ENCODE peak calls at places on chromosomes 13 and 19, in nine cellular contexts. G is BE2C; Q is CD8-positive, alpha-beta T cell; N is epithelial cell of esophagus; H is breast epithelium; L is cardiac fibroblast; W is psoas muscle; D is cardiac muscle cell; I is HFF-Myc. B is an unnamed sample.

GRCh38 chr13:46687810-46688209 is 109.2 kb downstream of the ESD start:
- DNase-seq in G (no peak), Q (no peak), N (peak), H (no peak), L (peak), W (no peak), D (no peak), I (peak), B (peak)

GRCh38 chr13:45728759-45729158 is 26.6 kb downstream of the CBY2 start:
- DNase-seq in G (peak), Q (no peak), N (no peak), H (no peak), L (no peak), W (no peak), D (peak), I (no peak), B (no peak)

GRCh38 chr13:106530209-106530906 is 5.1 kb downstream of the EFNB2 start:
- DNase-seq in G (no peak), Q (no peak), N (peak), H (no peak), L (no peak), W (no peak), D (no peak), I (no peak), B (no peak)

GRCh38 chr13:98216135-98216565 is 39.1 kb upstream of the RNF113B start:
- DNase-seq in G (peak), Q (no peak), N (peak), H (no peak), L (peak), W (peak), D (peak), I (peak), B (peak)

GRCh38 chr13:98706446-98707110 is 45.9 kb downstream of the SLC15A1 start:
- DNase-seq in G (no peak), Q (no peak), N (peak), H (no peak), L (no peak), W (no peak), D (no peak), I (no peak), B (peak)

GRCh38 chr13:95129004-95129403 is 172.2 kb downstream of the ABCC4 start:
- DNase-seq in G (no peak), Q (no peak), N (no peak), H (no peak), L (no peak), W (no peak), D (no peak), I (no peak), B (no peak)

GRCh38 chr13:112249644-112250610 is 126.2 kb upstream of the SPACA7 start:
- DNase-seq in G (no peak), Q (no peak), N (no peak), H (no peak), L (no peak), W (no peak), D (no peak), I (no peak), B (no peak)

GRCh38 chr13:48653074-48654054 is at the start of gene CYSLTR2:
- DNase-seq in G (no peak), Q (no peak), N (no peak), H (no peak), L (peak), W (no peak), D (peak), I (peak), B (peak)

GRCh38 chr13:106867249-106867648 is 299.3 kb upstream of the ARGLU1 start:
- DNase-seq in G (peak), Q (no peak), N (no peak), H (no peak), L (no peak), W (no peak), D (no peak), I (no peak), B (peak)

GRCh38 chr19:310141-310651 is 19.0 kb upstream of the PLPP2 start:
- DNase-seq in G (no peak), Q (no peak), N (no peak), H (no peak), L (peak), W (no peak), D (peak), I (no peak), B (no peak)

GRCh38 chr19:898663-899062 is 5.4 kb downstream of the RNU6-9 start:
- DNase-seq in G (peak), Q (no peak), N (no peak), H (no peak), L (no peak), W (peak), D (no peak), I (no peak), B (no peak)

GRCh38 chr13:50366488-50367174 is 351.4 kb downstream of the KCNRG start:
- DNase-seq in G (no peak), Q (no peak), N (no peak), H (no peak), L (no peak), W (no peak), D (no peak), I (no peak), B (no peak)

GRCh38 chr19:23810496-23810895 is 51.8 kb upstream of the ZNF681 start:
- DNase-seq in G (no peak), Q (no peak), N (no peak), H (no peak), L (no peak), W (no peak), D (no peak), I (no peak), B (no peak)

GRCh38 chr13:103029798-103030197 is 36.4 kb downstream of the SLC10A2 start:
- DNase-seq in G (no peak), Q (no peak), N (no peak), H (no peak), L (no peak), W (peak), D (no peak), I (no peak), B (no peak)

GRCh38 chr13:71021810-71022422 is 845.1 kb downstream of the DACH1 start:
- DNase-seq in G (no peak), Q (no peak), N (no peak), H (no peak), L (no peak), W (no peak), D (no peak), I (no peak), B (no peak)

GRCh38 chr19:38869160-38869835 is 8.8 kb downstream of the RINL start:
- DNase-seq in G (peak), Q (no peak), N (no peak), H (no peak), L (peak), W (no peak), D (no peak), I (no peak), B (no peak)

GRCh38 chr13:57630661-57631606 is 610 bp upstream of the PCDH17 start:
- DNase-seq in G (peak), Q (no peak), N (peak), H (no peak), L (no peak), W (no peak), D (peak), I (no peak), B (peak)

GRCh38 chr13:78137404-78138142 is 218.9 kb upstream of the EDNRB start:
- DNase-seq in G (peak), Q (no peak), N (peak), H (no peak), L (peak), W (no peak), D (peak), I (peak), B (peak)

GRCh38 chr13:66673401-66673800 is 556.7 kb downstream of the PCDH9 start:
- DNase-seq in G (no peak), Q (no peak), N (no peak), H (no peak), L (peak), W (no peak), D (no peak), I (peak), B (peak)

GRCh38 chr13:29845440-29846056 is 4.9 kb downstream of the UBL3 start:
- DNase-seq in G (no peak), Q (no peak), N (peak), H (no peak), L (peak), W (no peak), D (no peak), I (no peak), B (no peak)

GRCh38 chr19:53809518-53810186 is 14.5 kb downstream of the NLRP12 start:
- DNase-seq in G (peak), Q (no peak), N (no peak), H (no peak), L (no peak), W (no peak), D (no peak), I (no peak), B (no peak)

GRCh38 chr19:1449467-1450442 is at the start of gene APC2:
- DNase-seq in G (peak), Q (no peak), N (no peak), H (no peak), L (no peak), W (no peak), D (peak), I (no peak), B (no peak)

GRCh38 chr13:39510296-39510695 is 92.7 kb downstream of the LHFPL6 start:
- DNase-seq in G (no peak), Q (no peak), N (peak), H (no peak), L (no peak), W (no peak), D (no peak), I (no peak), B (no peak)

GRCh38 chr19:49767967-49768581 is 1.3 kb downstream of the AP2A1 start:
- DNase-seq in G (no peak), Q (no peak), N (no peak), H (no peak), L (no peak), W (no peak), D (no peak), I (no peak), B (no peak)

GRCh38 chr19:10112037-10112751 is 701 bp downstream of the P2RY11 start:
- DNase-seq in G (no peak), Q (no peak), N (no peak), H (no peak), L (no peak), W (peak), D (no peak), I (no peak), B (no peak)

GRCh38 chr19:48329167-48329891 is 4.0 kb downstream of the EMP3 start:
- DNase-seq in G (no peak), Q (no peak), N (peak), H (no peak), L (peak), W (no peak), D (no peak), I (no peak), B (no peak)

GRCh38 chr13:114118763-114119123 is 13.7 kb downstream of the RASA3 start:
- DNase-seq in G (no peak), Q (no peak), N (no peak), H (no peak), L (peak), W (peak), D (no peak), I (no peak), B (peak)

GRCh38 chr19:40413291-40413994 is at the start of gene PRX:
- DNase-seq in G (peak), Q (no peak), N (no peak), H (no peak), L (no peak), W (no peak), D (peak), I (no peak), B (no peak)

GRCh38 chr19:41595258-41595889 is 19.4 kb downstream of the CEACAM21 start:
- DNase-seq in G (peak), Q (peak), N (peak), H (no peak), L (peak), W (peak), D (peak), I (peak), B (peak)

DNA sequence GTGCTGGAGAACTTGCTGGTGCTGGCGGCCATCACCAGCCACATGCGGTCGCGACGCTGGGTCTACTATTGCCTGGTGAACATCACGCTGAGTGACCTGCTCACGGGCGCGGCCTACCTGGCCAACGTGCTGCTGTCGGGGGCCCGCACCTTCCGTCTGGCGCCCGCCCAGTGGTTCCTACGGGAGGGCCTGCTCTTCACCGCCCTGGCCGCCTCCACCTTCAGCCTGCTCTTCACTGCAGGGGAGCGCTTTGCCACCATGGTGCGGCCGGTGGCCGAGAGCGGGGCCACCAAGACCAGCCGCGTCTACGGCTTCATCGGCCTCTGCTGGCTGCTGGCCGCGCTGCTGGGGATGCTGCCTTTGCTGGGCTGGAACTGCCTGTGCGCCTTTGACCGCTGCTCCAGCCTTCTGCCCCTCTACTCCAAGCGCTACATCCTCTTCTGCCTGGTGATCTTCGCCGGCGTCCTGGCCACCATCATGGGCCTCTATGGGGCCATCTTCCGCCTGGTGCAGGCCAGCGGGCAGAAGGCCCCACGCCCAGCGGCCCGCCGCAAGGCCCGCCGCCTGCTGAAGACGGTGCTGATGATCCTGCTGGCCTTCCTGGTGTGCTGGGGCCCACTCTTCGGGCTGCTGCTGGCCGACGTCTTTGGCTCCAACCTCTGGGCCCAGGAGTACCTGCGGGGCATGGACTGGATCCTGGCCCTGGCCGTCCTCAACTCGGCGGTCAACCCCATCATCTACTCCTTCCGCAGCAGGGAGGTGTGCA is 587 bp downstream of the S1PR4 start:
- DNase-seq in G (no peak), Q (no peak), N (no peak), H (no peak), L (no peak), W (no peak), D (no peak), I (no peak), B (no peak)
- H3K4me3 ChIP-seq in G (no peak), Q (peak), N (no peak), H (peak), L (no peak), W (peak), D (no peak), I (no peak), B (no peak)

GRCh38 chr13:27869436-27870090 is 50.2 kb upstream of the PDX1 start:
- DNase-seq in G (no peak), Q (no peak), N (no peak), H (no peak), L (no peak), W (no peak), D (no peak), I (no peak), B (no peak)
- TF ChIP-seq CTCF in G (no peak), Q (peak), N (no peak), H (no peak), L (no peak), W (no peak), D (no peak), I (no peak), B (no peak)

DNA sequence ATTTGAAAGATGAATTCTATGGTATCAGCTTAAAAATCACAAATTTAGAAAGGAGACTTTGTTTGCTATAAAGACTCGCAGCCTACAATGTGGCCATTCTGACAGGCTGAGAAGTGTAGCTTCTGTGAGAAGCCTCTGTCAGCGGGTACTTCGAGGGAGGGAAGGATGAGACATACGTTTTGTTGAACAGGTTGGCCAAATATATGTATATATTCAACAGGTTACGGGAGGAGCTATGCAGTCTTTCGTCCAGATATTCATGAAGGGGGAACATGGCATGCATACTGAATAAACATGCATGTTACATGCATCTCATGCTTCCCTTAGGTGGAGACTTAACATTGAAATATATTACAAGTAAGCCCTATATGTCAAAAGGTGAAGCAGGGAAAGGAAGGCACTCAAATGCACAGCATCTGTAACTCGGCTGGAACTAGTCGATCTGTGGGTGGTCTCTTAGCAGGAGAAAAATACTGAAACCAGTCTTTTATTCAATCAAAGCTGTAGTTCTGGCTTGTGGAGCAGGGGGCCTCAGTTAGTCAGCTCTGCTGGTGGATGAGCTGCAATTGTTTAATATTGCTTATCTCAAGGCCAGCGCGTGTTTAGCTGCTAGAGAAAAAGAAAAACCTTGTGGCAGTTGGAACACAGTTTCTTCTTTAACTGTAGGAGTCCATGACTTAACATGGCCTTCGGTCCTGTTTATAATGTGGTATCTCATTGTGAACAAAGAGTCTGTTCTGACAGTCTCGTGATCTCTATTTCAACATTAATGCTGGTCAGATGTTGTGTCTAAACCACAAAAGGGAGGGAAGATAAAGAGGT is 94.3 kb downstream of the FAM216B start:
- DNase-seq in G (peak), Q (no peak), N (no peak), H (no peak), L (peak), W (no peak), D (peak), I (no peak), B (peak)
- H3K4me3 ChIP-seq in G (no peak), Q (no peak), N (no peak), H (no peak), L (no peak), W (no peak), D (no peak), I (no peak), B (no peak)

GRCh38 chr13:24866488-24866887 is 102.5 kb downstream of the RNF17 start:
- DNase-seq in G (no peak), Q (no peak), N (peak), H (no peak), L (no peak), W (no peak), D (no peak), I (no peak), B (no peak)

GRCh38 chr13:24864579-24864978 is 100.6 kb downstream of the RNF17 start:
- DNase-seq in G (no peak), Q (no peak), N (peak), H (no peak), L (no peak), W (no peak), D (no peak), I (no peak), B (no peak)

GRCh38 chr13:24863748-24864540 is 100.0 kb downstream of the RNF17 start:
- DNase-seq in G (no peak), Q (no peak), N (no peak), H (no peak), L (no peak), W (no peak), D (no peak), I (no peak), B (no peak)

GRCh38 chr13:24861617-24862362 is 97.8 kb downstream of the RNF17 start:
- DNase-seq in G (no peak), Q (no peak), N (no peak), H (no peak), L (no peak), W (no peak), D (no peak), I (no peak), B (no peak)

GRCh38 chr13:24865158-24865557 is 101.2 kb downstream of the RNF17 start:
- DNase-seq in G (no peak), Q (no peak), N (no peak), H (no peak), L (peak), W (no peak), D (no peak), I (no peak), B (no peak)
- TF ChIP-seq CTCF in G (no peak), Q (no peak), N (peak), H (no peak), L (peak), W (no peak), D (peak), I (no peak), B (peak)

GRCh38 chr19:5492813-5493409 is 37.7 kb downstream of the ZNRF4 start:
- DNase-seq in G (no peak), Q (no peak), N (no peak), H (no peak), L (no peak), W (no peak), D (no peak), I (no peak), B (no peak)

GRCh38 chr19:5494780-5495179 is 39.6 kb downstream of the ZNRF4 start:
- DNase-seq in G (no peak), Q (no peak), N (no peak), H (no peak), L (no peak), W (no peak), D (no peak), I (no peak), B (no peak)

GRCh38 chr19:5492281-5492812 is 37.1 kb downstream of the ZNRF4 start:
- DNase-seq in G (no peak), Q (no peak), N (no peak), H (no peak), L (no peak), W (no peak), D (no peak), I (no peak), B (no peak)

GRCh38 chr19:5489511-5489910 is 34.3 kb downstream of the ZNRF4 start:
- DNase-seq in G (no peak), Q (no peak), N (no peak), H (no peak), L (no peak), W (no peak), D (peak), I (no peak), B (no peak)

GRCh38 chr19:5491565-5491964 is 36.3 kb downstream of the ZNRF4 start:
- DNase-seq in G (no peak), Q (no peak), N (no peak), H (no peak), L (no peak), W (no peak), D (no peak), I (no peak), B (no peak)
- H3K4me3 ChIP-seq in G (no peak), Q (no peak), N (no peak), H (no peak), L (no peak), W (no peak), D (no peak), I (no peak), B (no peak)

DNA sequence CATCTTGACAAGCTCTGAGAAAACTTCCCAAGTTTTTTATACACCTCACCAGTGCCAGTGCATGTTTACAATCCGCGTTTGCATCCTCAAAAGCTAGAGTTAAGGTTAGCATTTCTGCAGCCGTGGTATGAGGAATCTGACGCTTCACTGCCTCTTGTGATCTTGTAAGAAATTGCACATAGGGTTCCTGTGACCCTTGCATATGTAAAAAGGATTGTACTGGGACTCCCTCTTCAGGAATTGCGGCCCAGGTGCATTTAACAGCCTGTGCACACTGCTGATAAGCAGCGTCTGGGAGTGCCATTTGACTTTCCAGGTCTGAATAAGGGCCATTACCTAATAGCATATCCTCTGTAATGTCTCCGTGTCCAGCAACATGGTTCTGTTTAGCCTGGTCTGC is 15.3 kb downstream of the FPR3 start:
- DNase-seq in G (no peak), Q (no peak), N (no peak), H (no peak), L (peak), W (no peak), D (no peak), I (no peak), B (no peak)
- TF ChIP-seq CTCF in G (peak), Q (no peak), N (no peak), H (no peak), L (no peak), W (no peak), D (no peak), I (no peak), B (no peak)